ENCODE peak calls at places on chromosomes 12 and 14, in eight cellular contexts. Y is fibroblast of lung; D is HL-60; U is ascending aorta; K is naive thymus-derived CD4-positive, alpha-beta T cell; J is left ventricle myocardium inferior; T is left lung; A is Panc1. E is an unnamed sample.

GRCh38 chr12:57760347-57760982 is 5.6 kb downstream of the MARCHF9 start:
- DNase-seq in J (no peak), K (no peak), A (no peak), D (no peak), Y (no peak), U (no peak), T (no peak), E (no peak)

GRCh38 chr14:76615331-76615730 is 145.9 kb upstream of the VASH1 start:
- DNase-seq in T (no peak), K (no peak), U (no peak), D (no peak), J (no peak), Y (no peak), A (no peak), E (no peak)

GRCh38 chr12:98416845-98417244 is 98.5 kb upstream of the TMPO start:
- DNase-seq in J (no peak), T (no peak), U (no peak), Y (peak), A (no peak), D (no peak), K (no peak), E (no peak)

GRCh38 chr12:3281588-3282150 is 204.5 kb downstream of the TSPAN9 start:
- DNase-seq in Y (no peak), U (no peak), T (peak), K (no peak), A (no peak), J (no peak), D (no peak), E (no peak)

GRCh38 chr12:96399081-96399918 is 939 bp downstream of the CDK17 start:
- DNase-seq in A (no peak), T (peak), D (peak), K (peak), J (peak), U (peak), Y (peak), E (peak)

GRCh38 chr14:91402278-91403068 is 15.1 kb downstream of the CCDC88C start:
- DNase-seq in K (no peak), D (peak), U (no peak), A (no peak), J (no peak), Y (peak), T (no peak), E (no peak)

GRCh38 chr12:112422531-112422930 is 3.8 kb downstream of the PTPN11 start:
- DNase-seq in Y (peak), D (no peak), K (no peak), A (no peak), J (no peak), T (no peak), U (peak), E (no peak)

GRCh38 chr12:48105321-48105866 is 485 bp downstream of the SENP1 start:
- DNase-seq in K (no peak), U (no peak), J (no peak), A (no peak), Y (peak), D (peak), T (no peak), E (no peak)

GRCh38 chr14:91113829-91114078 is at the start of gene DGLUCY:
- DNase-seq in A (no peak), K (no peak), Y (peak), U (peak), J (peak), T (peak), D (peak), E (peak)

GRCh38 chr12:79407671-79408622 is 282.8 kb downstream of the PAWR start:
- DNase-seq in D (peak), T (no peak), Y (peak), U (peak), J (peak), K (no peak), A (peak), E (no peak)

GRCh38 chr12:47507221-47507620 is 198.6 kb downstream of the RPAP3 start:
- DNase-seq in T (no peak), K (no peak), A (no peak), D (no peak), U (no peak), J (no peak), Y (no peak), E (no peak)

GRCh38 chr14:53338192-53338591 is 185.1 kb upstream of the DDHD1 start:
- DNase-seq in K (no peak), A (no peak), T (no peak), Y (peak), U (no peak), J (no peak), D (no peak), E (no peak)

GRCh38 chr12:115543269-115543668 is 734.2 kb downstream of the MED13L start:
- DNase-seq in Y (no peak), U (no peak), J (no peak), A (no peak), K (no peak), T (no peak), D (no peak), E (no peak)

GRCh38 chr14:99360774-99361595 is 89.0 kb upstream of the BCL11B start:
- DNase-seq in J (no peak), U (no peak), D (no peak), T (no peak), A (no peak), K (no peak), Y (no peak), E (no peak)

GRCh38 chr14:56294125-56294524 is 175.9 kb downstream of the PELI2 start:
- DNase-seq in A (no peak), K (no peak), J (no peak), Y (no peak), T (no peak), D (no peak), U (no peak), E (no peak)

GRCh38 chr14:73058923-73059311 is 583 bp downstream of the RBM25 start:
- DNase-seq in D (peak), K (no peak), A (no peak), U (peak), Y (peak), J (peak), T (no peak), E (no peak)

GRCh38 chr12:27193854-27194544 is 50.1 kb upstream of the STK38L start:
- DNase-seq in D (no peak), J (peak), U (peak), A (no peak), Y (peak), K (no peak), T (no peak), E (no peak)

GRCh38 chr12:92603741-92604432 is 98.9 kb upstream of the PLEKHG7 start:
- DNase-seq in T (no peak), K (no peak), Y (no peak), A (no peak), J (no peak), D (no peak), U (no peak), E (no peak)

GRCh38 chr14:20262642-20263128 is 23.6 kb downstream of the OR11H4 start:
- DNase-seq in J (no peak), U (no peak), D (no peak), K (no peak), T (no peak), Y (peak), A (no peak), E (no peak)

GRCh38 chr14:73784988-73785313 is 66.7 kb upstream of the PTGR2 start:
- DNase-seq in Y (no peak), J (no peak), K (no peak), A (no peak), D (no peak), U (no peak), T (no peak), E (no peak)

GRCh38 chr12:67042697-67043131 is 226.4 kb upstream of the CAND1 start:
- DNase-seq in K (no peak), T (no peak), Y (peak), A (no peak), D (no peak), J (no peak), U (no peak), E (no peak)

GRCh38 chr14:80955434-80955939 is at the start of gene TSHR:
- DNase-seq in A (no peak), J (no peak), Y (no peak), K (no peak), U (no peak), D (no peak), T (peak), E (peak)

GRCh38 chr12:82765971-82766705 is 79.4 kb downstream of the TMTC2 start:
- DNase-seq in J (no peak), Y (no peak), K (no peak), U (no peak), T (no peak), D (no peak), A (no peak), E (no peak)

GRCh38 chr14:81710232-81710845 is 176.7 kb upstream of the SEL1L start:
- DNase-seq in D (peak), J (no peak), Y (peak), K (no peak), T (no peak), U (no peak), A (peak), E (no peak)

GRCh38 chr12:34405286-34406227 is 383.3 kb downstream of the ALG10 start:
- DNase-seq in K (peak), T (peak), J (peak), A (no peak), Y (no peak), U (peak), D (no peak), E (peak)

GRCh38 chr12:101792046-101792931 is 38.5 kb downstream of the GNPTAB start:
- DNase-seq in T (no peak), J (no peak), D (no peak), A (no peak), U (no peak), Y (no peak), K (no peak), E (no peak)

GRCh38 chr14:103185051-103186027 is 62.1 kb downstream of the TNFAIP2 start:
- DNase-seq in D (no peak), Y (peak), K (no peak), U (no peak), J (no peak), A (peak), T (no peak), E (peak)

GRCh38 chr12:57069522-57069921 is 9.1 kb downstream of the NEMP1 start:
- DNase-seq in A (peak), J (no peak), U (peak), Y (peak), D (peak), T (no peak), K (peak), E (no peak)

GRCh38 chr12:50617657-50618056 is 112.9 kb downstream of the DIP2B start:
- DNase-seq in D (no peak), Y (no peak), A (no peak), U (no peak), J (no peak), T (no peak), K (no peak), E (no peak)

GRCh38 chr14:77025744-77026165 is 2.8 kb downstream of the IRF2BPL start:
- DNase-seq in U (no peak), T (peak), Y (no peak), A (no peak), D (no peak), K (no peak), J (peak), E (peak)

GRCh38 chr14:78848234-78848820 is 678.2 kb downstream of the NRXN3 start:
- DNase-seq in Y (peak), K (no peak), T (peak), U (no peak), A (peak), D (peak), J (no peak), E (no peak)

GRCh38 chr12:66321433-66321832 is 19.1 kb downstream of the HELB start:
- DNase-seq in K (no peak), Y (no peak), U (no peak), A (no peak), T (no peak), J (no peak), D (no peak), E (no peak)

GRCh38 chr14:67461341-67461985 is 27.1 kb downstream of the TMEM229B start:
- DNase-seq in T (no peak), U (no peak), D (no peak), Y (no peak), A (no peak), K (no peak), J (no peak), E (no peak)

GRCh38 chr12:15123401-15123800 is 97.8 kb downstream of the RERG start:
- DNase-seq in D (no peak), T (no peak), U (no peak), J (no peak), A (no peak), Y (no peak), K (no peak), E (no peak)

GRCh38 chr12:127675936-127676335 is 591.0 kb upstream of the TMEM132C start:
- DNase-seq in U (no peak), D (no peak), Y (no peak), T (no peak), A (no peak), K (no peak), J (no peak), E (no peak)

GRCh38 chr12:128753438-128753837 is 70.3 kb downstream of the SLC15A4 start:
- DNase-seq in K (no peak), T (no peak), U (no peak), A (no peak), D (no peak), J (no peak), Y (no peak), E (no peak)

GRCh38 chr14:24273422-24273998 is 2.1 kb upstream of the RABGGTA start:
- DNase-seq in A (no peak), U (no peak), D (peak), J (no peak), Y (no peak), T (no peak), K (no peak), E (no peak)

GRCh38 chr12:88624911-88625310 is 44.6 kb upstream of the KITLG start:
- DNase-seq in T (no peak), K (no peak), U (no peak), J (no peak), D (no peak), A (no peak), Y (peak), E (no peak)

DNA sequence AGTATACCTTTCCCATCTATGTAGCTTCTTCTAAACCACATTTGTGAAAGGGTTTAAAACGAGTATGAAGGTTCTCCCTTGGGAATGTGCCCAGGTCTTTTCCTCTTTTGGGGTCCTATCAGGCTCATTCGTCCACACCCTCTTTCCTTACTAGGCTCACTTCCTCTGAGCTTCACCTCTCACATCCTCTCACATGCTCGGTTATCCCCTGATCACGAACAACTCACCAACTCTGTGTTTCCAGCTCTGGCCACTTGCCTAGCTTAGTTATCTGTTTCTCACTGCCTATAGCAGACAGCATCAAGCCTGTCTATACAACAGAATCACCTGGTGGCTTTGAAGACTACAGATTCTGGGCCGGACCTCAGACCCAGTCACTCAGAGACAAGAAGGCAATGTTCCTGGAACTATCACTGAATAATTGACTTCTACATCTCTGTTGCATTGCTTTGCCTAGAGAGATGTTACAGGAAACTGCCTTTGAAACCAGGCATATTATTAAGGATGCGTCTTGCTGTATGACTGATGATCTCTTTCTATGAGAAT is 158.2 kb downstream of the FOXN3 start:
- DNase-seq in U (peak), Y (no peak), J (no peak), A (no peak), T (no peak), D (no peak), K (no peak), E (no peak)
- H3K27ac ChIP-seq in U (peak), Y (no peak), J (no peak), A (no peak), T (no peak), D (no peak), K (no peak), E (no peak)

DNA sequence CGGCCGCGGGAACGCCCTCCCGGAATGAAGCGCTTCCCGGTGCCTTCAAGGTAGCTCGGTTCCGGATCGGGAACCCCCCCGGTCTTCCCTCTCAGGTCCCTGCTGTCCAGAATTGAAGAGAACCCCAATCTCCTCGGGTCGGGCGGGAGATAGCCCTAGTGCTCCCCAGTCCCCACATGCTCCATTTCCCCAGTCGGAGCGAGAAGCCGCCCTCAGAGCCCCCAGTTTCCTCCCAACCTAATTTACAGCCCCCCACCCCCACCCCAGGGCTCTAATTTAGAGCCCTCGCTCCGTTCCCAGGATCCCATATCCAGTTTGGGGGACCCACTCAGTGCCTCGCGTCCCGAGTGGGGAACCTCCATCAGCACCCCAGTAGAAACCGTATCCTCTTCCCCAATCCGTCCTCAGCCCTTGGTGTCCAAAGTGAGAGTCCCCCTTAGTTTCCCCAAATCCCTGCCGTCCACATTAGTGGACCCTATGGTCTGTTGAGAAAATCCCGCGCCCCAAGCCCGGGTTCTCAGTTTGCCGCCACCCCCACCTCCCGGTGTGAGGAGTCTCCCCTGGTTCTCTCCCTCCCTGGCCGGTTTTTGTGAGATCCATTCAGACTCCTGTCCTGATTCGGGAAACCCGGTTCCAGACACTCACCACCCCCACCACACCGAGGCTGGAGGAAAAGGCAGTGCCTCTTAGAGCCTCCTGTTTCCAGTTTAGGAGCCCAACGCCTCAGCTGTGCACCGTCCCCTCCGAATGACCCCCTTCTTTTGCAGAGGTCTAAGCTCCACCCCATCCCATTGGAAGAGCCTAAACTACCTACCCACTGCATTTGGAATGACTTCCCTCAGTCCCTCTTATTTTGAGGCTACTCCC is 745 bp upstream of the MSI1 start:
- DNase-seq in K (no peak), Y (no peak), A (no peak), D (no peak), T (no peak), J (no peak), U (no peak), E (no peak)
- H3K4me3 ChIP-seq in K (no peak), Y (no peak), A (peak), D (no peak), T (no peak), J (peak), U (peak), E (no peak)

GRCh38 chr14:101332281-101332680 is 229.0 kb upstream of the DIO3 start:
- DNase-seq in A (no peak), J (no peak), K (no peak), D (no peak), Y (no peak), U (no peak), T (no peak), E (no peak)

GRCh38 chr14:101325319-101325718 is 236.0 kb upstream of the DIO3 start:
- DNase-seq in T (no peak), J (no peak), U (no peak), K (no peak), Y (no peak), A (no peak), D (no peak), E (no peak)

GRCh38 chr14:101330416-101331140 is 230.7 kb upstream of the DIO3 start:
- DNase-seq in J (no peak), U (no peak), D (no peak), A (no peak), K (no peak), Y (no peak), T (no peak), E (no peak)

GRCh38 chr14:101331141-101331525 is 230.2 kb upstream of the DIO3 start:
- DNase-seq in U (no peak), J (no peak), K (no peak), A (no peak), T (no peak), Y (no peak), D (no peak), E (no peak)

DNA sequence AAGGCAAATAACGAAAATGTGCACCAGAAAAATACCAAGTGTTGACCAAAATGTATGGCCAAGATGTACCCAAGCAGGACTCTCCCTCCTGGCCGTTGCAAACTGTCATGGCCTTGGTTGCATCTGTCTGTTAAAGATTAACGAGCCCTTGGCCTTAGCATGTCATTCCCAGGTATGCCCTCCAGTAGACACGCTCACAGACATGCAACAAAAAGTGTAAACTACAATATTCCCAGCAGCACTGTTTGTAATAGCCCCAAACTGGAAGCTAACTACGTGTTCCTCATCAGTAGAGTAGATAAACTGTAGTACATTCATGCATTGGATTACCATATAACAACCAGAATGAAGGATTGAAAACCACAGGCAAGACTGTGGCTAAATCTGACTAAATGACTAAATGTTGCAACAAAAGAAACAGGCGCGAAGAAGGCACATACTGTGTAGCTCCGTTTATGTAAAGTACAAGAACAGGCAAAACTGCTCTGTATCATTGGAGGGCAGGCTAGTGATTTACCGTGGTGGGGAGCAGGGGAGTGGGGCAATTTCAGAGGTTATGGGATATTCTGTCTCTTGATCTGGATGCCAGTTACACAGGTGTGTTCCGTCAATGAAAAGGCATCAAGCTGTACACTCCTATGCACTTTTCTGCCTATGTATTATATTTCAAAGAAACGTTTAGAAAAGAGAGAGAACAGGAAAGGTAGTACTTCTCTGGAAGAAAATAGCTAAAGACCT is 232.7 kb upstream of the DIO3 start:
- DNase-seq in Y (no peak), D (no peak), U (no peak), K (no peak), A (no peak), J (no peak), T (no peak), E (no peak)
- H3K27ac ChIP-seq in Y (no peak), D (no peak), U (no peak), K (no peak), A (no peak), J (no peak), T (no peak), E (no peak)

GRCh38 chr12:122966743-122967058 is 438 bp upstream of the ABCB9 start:
- DNase-seq in J (no peak), U (no peak), A (no peak), Y (no peak), D (no peak), T (no peak), K (no peak), E (no peak)

GRCh38 chr12:122965851-122966742 is at the start of gene ABCB9:
- DNase-seq in Y (peak), J (peak), D (peak), T (peak), U (peak), K (peak), A (no peak), E (peak)

GRCh38 chr12:122964439-122965257 is 1.6 kb downstream of the ABCB9 start:
- DNase-seq in Y (no peak), U (peak), D (no peak), A (no peak), T (no peak), J (no peak), K (no peak), E (no peak)

GRCh38 chr12:122963928-122964240 is 2.4 kb downstream of the ABCB9 start:
- DNase-seq in A (no peak), J (peak), U (peak), K (no peak), Y (peak), D (no peak), T (peak), E (no peak)

GRCh38 chr12:122965356-122965755 is 907 bp downstream of the ABCB9 start:
- DNase-seq in J (no peak), A (no peak), D (no peak), K (no peak), Y (no peak), U (no peak), T (no peak), E (no peak)
- H3K4me3 ChIP-seq in J (peak), A (peak), D (no peak), K (no peak), Y (peak), U (peak), T (no peak), E (peak)

E was measured in upper lobe of right lung.